ENCODE peak calls at places on chromosomes 4 and X, in ten cellular contexts. X is stimulated activated naive CD4-positive, alpha-beta T cell; A is GM23338; G is activated CD4-positive, alpha-beta T cell treated with anti-CD3 and anti-CD28 coated beads for 24 hours; R is islet precursor cell; F is non-pigmented ciliary epithelial cell; Z is dermis microvascular lymphatic vessel endothelial cell; M is CD8-positive, alpha-beta T cell; I is Peyer's patch; T is choroid plexus epithelial cell. L is an unnamed sample.

GRCh38 chr4:123505457-123506310 is 109.1 kb downstream of the SPRY1 start:
- DNase-seq in G (no peak), X (no peak), Z (peak), A (peak), R (peak), M (peak), I (peak), F (no peak), T (peak), L (no peak)

GRCh38 chr4:99179178-99179577 is 35.1 kb upstream of the ADH4 start:
- DNase-seq in R (no peak), I (no peak), X (no peak), M (no peak), A (no peak), G (no peak), Z (no peak), T (no peak), F (no peak), L (no peak)

GRCh38 chr4:17709760-17710068 is 71.7 kb downstream of the FAM184B start:
- DNase-seq in A (peak), M (no peak), G (no peak), I (no peak), Z (no peak), R (no peak), X (no peak), F (no peak), T (no peak), L (no peak)

GRCh38 chr4:18227880-18228279 is 206.3 kb upstream of the LCORL start:
- DNase-seq in A (no peak), I (no peak), Z (no peak), G (no peak), F (no peak), X (no peak), T (no peak), M (no peak), R (no peak), L (no peak)

GRCh38 chr4:87382931-87383330 is 8.1 kb downstream of the HSD17B11 start:
- DNase-seq in M (no peak), T (no peak), X (no peak), R (no peak), I (no peak), G (no peak), Z (no peak), A (no peak), F (no peak), L (no peak)

GRCh38 chrX:150731795-150732194 is 38.6 kb downstream of the MTMR1 start:
- DNase-seq in R (no peak), X (no peak), G (peak), M (no peak), I (no peak), Z (no peak), F (peak), T (peak), A (no peak), L (no peak)

GRCh38 chr4:37423310-37423709 is 178.8 kb downstream of the NWD2 start:
- DNase-seq in G (no peak), R (no peak), T (no peak), M (no peak), X (no peak), A (no peak), Z (no peak), F (no peak), I (no peak), L (no peak)

GRCh38 chr4:155962697-155963096 is 9.0 kb upstream of the CTSO start:
- DNase-seq in M (no peak), R (no peak), G (no peak), A (no peak), F (no peak), X (no peak), T (no peak), Z (no peak), I (no peak), L (no peak)

GRCh38 chrX:133726211-133726630 is 259.2 kb downstream of the GPC3 start:
- DNase-seq in G (no peak), Z (peak), T (peak), X (no peak), F (peak), A (no peak), M (no peak), I (no peak), R (no peak), L (no peak)

GRCh38 chr4:139599594-139600374 is 43.8 kb upstream of the SETD7 start:
- DNase-seq in G (no peak), R (no peak), Z (peak), A (no peak), T (peak), M (no peak), F (peak), I (no peak), X (no peak), L (no peak)

GRCh38 chrX:113906168-113906567 is 677.7 kb upstream of the HTR2C start:
- DNase-seq in F (no peak), M (no peak), T (no peak), X (no peak), Z (no peak), G (no peak), I (no peak), R (no peak), A (no peak), L (no peak)

L was measured in SK-N-MC.